ENCODE peak calls at places on chromosomes 12 and 14, in eight cellular contexts. D, Q, S, H, Z, K, F and B are unnamed samples.

GRCh38 chr12:23771230-23771949 is 178.1 kb downstream of the SOX5 start:
- DNase-seq in F (peak), D (peak), S (no peak), H (no peak), Q (no peak), Z (no peak), K (no peak), B (peak)

GRCh38 chr12:92074889-92075288 is 70.8 kb downstream of the BTG1 start:
- DNase-seq in K (no peak), D (no peak), F (no peak), Q (no peak), H (no peak), S (no peak), Z (no peak), B (no peak)

GRCh38 chr12:14322403-14322802 is 43.1 kb upstream of the ATF7IP start:
- DNase-seq in F (no peak), S (no peak), Z (no peak), K (no peak), H (no peak), D (no peak), Q (no peak), B (no peak)

GRCh38 chr12:122984612-122985358 is 4.3 kb downstream of the ARL6IP4 start:
- DNase-seq in S (no peak), F (peak), H (no peak), K (no peak), Z (peak), Q (no peak), D (peak), B (no peak)

GRCh38 chr12:22234561-22234960 is 99.9 kb downstream of the ST8SIA1 start:
- DNase-seq in H (no peak), F (peak), Z (no peak), D (no peak), S (no peak), Q (no peak), K (no peak), B (no peak)

GRCh38 chr14:50049703-50050102 is 66.7 kb downstream of the VCPKMT start:
- DNase-seq in H (no peak), F (no peak), D (no peak), Z (no peak), S (no peak), K (no peak), Q (no peak), B (no peak)

GRCh38 chr12:130761537-130762318 is 45.6 kb upstream of the RIMBP2 start:
- DNase-seq in F (peak), K (peak), Z (peak), Q (peak), S (peak), H (no peak), D (peak), B (peak)

GRCh38 chr14:23930742-23931141 is 22.8 kb upstream of the DHRS4 start:
- DNase-seq in S (no peak), F (peak), D (no peak), H (no peak), Q (no peak), Z (no peak), K (no peak), B (no peak)

GRCh38 chr12:119877639-119877948 is 474 bp upstream of the CIT start:
- DNase-seq in Z (no peak), Q (no peak), H (no peak), S (no peak), K (no peak), F (no peak), D (no peak), B (no peak)

GRCh38 chr12:28497889-28498411 is 307.7 kb downstream of the CCDC91 start:
- DNase-seq in Q (peak), D (no peak), S (no peak), Z (no peak), K (no peak), F (peak), H (no peak), B (no peak)

GRCh38 chr14:59213368-59214315 is 25.2 kb downstream of the DAAM1 start:
- DNase-seq in K (no peak), F (peak), Q (no peak), S (no peak), H (no peak), Z (no peak), D (no peak), B (no peak)

GRCh38 chr14:89773644-89774316 is 180.8 kb downstream of the EFCAB11 start:
- DNase-seq in Q (peak), K (peak), D (peak), H (peak), S (peak), Z (no peak), F (peak), B (peak)

GRCh38 chr12:129305851-129306250 is 452.6 kb downstream of the GLT1D1 start:
- DNase-seq in Q (no peak), Z (no peak), S (no peak), H (no peak), F (no peak), D (no peak), K (no peak), B (no peak)

GRCh38 chr12:11555743-11556625 is 93.5 kb upstream of the ETV6 start:
- DNase-seq in Z (peak), K (no peak), H (no peak), D (no peak), Q (no peak), S (no peak), F (no peak), B (no peak)

GRCh38 chr14:54106802-54107377 is 150.3 kb upstream of the BMP4 start:
- DNase-seq in Z (peak), Q (no peak), F (peak), K (no peak), H (no peak), S (no peak), D (no peak), B (no peak)

GRCh38 chr14:25150401-25150800 is 100.5 kb upstream of the STXBP6 start:
- DNase-seq in S (no peak), D (no peak), F (peak), Z (no peak), Q (peak), K (no peak), H (no peak), B (no peak)

GRCh38 chr12:53952871-53953734 is 1.6 kb upstream of the HOXC12 start:
- DNase-seq in Q (peak), Z (no peak), D (no peak), F (no peak), S (no peak), K (no peak), H (no peak), B (no peak)

GRCh38 chr14:21044106-21044618 is 2.0 kb downstream of the RNASE7 start:
- DNase-seq in K (no peak), Q (no peak), D (no peak), H (peak), Z (no peak), S (peak), F (no peak), B (no peak)